ENCODE peak calls at places on chromosomes 3 and 15, in seven cellular contexts. F, K, U, R, D, V and X are unnamed samples. For H3K4me1, the result is how much of the 10 kb centered on the place peaks cover.

GRCh38 chr3:185337231-185337816 is 25.6 kb upstream of the MAP3K13 start:
- DNase-seq in F (no peak), K (no peak), U (no peak), R (no peak), D (no peak), V (no peak), X (no peak)

GRCh38 chr15:41870689-41871081 is 23.2 kb downstream of the SPTBN5 start:
- DNase-seq in F (no peak), K (no peak), U (no peak), R (no peak), D (no peak), V (no peak), X (no peak)

GRCh38 chr3:72625616-72626337 is 222.5 kb downstream of the SHQ1 start:
- DNase-seq in F (no peak), K (no peak), U (no peak), R (no peak), D (no peak), V (no peak), X (no peak)

GRCh38 chr15:61227269-61228024 is 1.7 kb downstream of the RORA start:
- DNase-seq in F (no peak), K (peak), U (no peak), R (peak), D (peak), V (no peak), X (no peak)

GRCh38 chr3:12484983-12485327 is 675 bp downstream of the TSEN2 start:
- DNase-seq in F (no peak), K (no peak), U (no peak), R (no peak), D (no peak), V (no peak), X (no peak)

GRCh38 chr3:185750702-185751101 is 74.1 kb downstream of the IGF2BP2 start:
- DNase-seq in F (no peak), K (no peak), U (no peak), R (no peak), D (no peak), V (no peak), X (no peak)

GRCh38 chr3:39146611-39147373 is 6.6 kb downstream of the CSRNP1 start:
- DNase-seq in F (peak), K (peak), U (peak), R (peak), D (peak), V (peak), X (peak)

GRCh38 chr15:59524331-59524731 is 86.3 kb downstream of the FAM81A start:
- DNase-seq in F (no peak), K (no peak), U (peak), R (no peak), D (no peak), V (no peak), X (no peak)

GRCh38 chr3:88003115-88003755 is 55.6 kb downstream of the CGGBP1 start:
- DNase-seq in F (no peak), K (no peak), U (no peak), R (no peak), D (no peak), V (no peak), X (no peak)

GRCh38 chr3:152650177-152650576 is 184.8 kb upstream of the P2RY1 start:
- DNase-seq in F (no peak), K (no peak), U (no peak), R (no peak), D (peak), V (no peak), X (no peak)

GRCh38 chr3:27195059-27195458 is 174.1 kb downstream of the NEK10 start:
- DNase-seq in F (no peak), K (no peak), U (no peak), R (no peak), D (no peak), V (no peak), X (no peak)

GRCh38 chr3:188672840-188673239 is 498.9 kb upstream of the TPRG1 start:
- DNase-seq in F (no peak), K (no peak), U (no peak), R (no peak), D (no peak), V (no peak), X (no peak)

GRCh38 chr3:14289590-14290453 is 111.2 kb downstream of the LSM3 start:
- DNase-seq in F (no peak), K (no peak), U (no peak), R (no peak), D (no peak), V (no peak), X (no peak)

GRCh38 chr15:65421360-65422215 is 1.2 kb downstream of the IGDCC4 start:
- DNase-seq in F (peak), K (peak), U (no peak), R (peak), D (peak), V (peak), X (no peak)

GRCh38 chr3:157130138-157130880 is 29.6 kb downstream of the CCNL1 start:
- DNase-seq in F (peak), K (no peak), U (peak), R (peak), D (peak), V (peak), X (peak)

GRCh38 chr3:189941679-189942078 is 179.0 kb downstream of the P3H2 start:
- DNase-seq in F (no peak), K (peak), U (no peak), R (no peak), D (no peak), V (no peak), X (no peak)

GRCh38 chr3:43366880-43367279 is 80.5 kb downstream of the SNRK start:
- DNase-seq in F (no peak), K (no peak), U (no peak), R (no peak), D (no peak), V (no peak), X (no peak)

GRCh38 chr3:109923431-109923830 is 586.1 kb upstream of the DPPA4 start:
- DNase-seq in F (no peak), K (no peak), U (no peak), R (no peak), D (no peak), V (no peak), X (no peak)

GRCh38 chr15:49282366-49282765 is 112.3 kb downstream of the GALK2 start:
- DNase-seq in F (no peak), K (no peak), U (no peak), R (no peak), D (no peak), V (no peak), X (no peak)

GRCh38 chr3:62445267-62445666 is 71.9 kb upstream of the FEZF2 start:
- DNase-seq in F (no peak), K (no peak), U (no peak), R (no peak), D (no peak), V (no peak), X (no peak)

GRCh38 chr3:168976969-168977368 is 686.5 kb downstream of the MECOM start:
- DNase-seq in F (no peak), K (no peak), U (no peak), R (no peak), D (no peak), V (no peak), X (no peak)

GRCh38 chr15:39409876-39410505 is 170.9 kb upstream of the THBS1 start:
- DNase-seq in F (no peak), K (no peak), U (no peak), R (no peak), D (no peak), V (no peak), X (no peak)

GRCh38 chr3:111619833-111620232 is 24.7 kb upstream of the ZBED2 start:
- DNase-seq in F (no peak), K (no peak), U (no peak), R (no peak), D (no peak), V (no peak), X (no peak)

GRCh38 chr3:66442254-66443249 is 58.3 kb downstream of the LRIG1 start:
- DNase-seq in F (no peak), K (peak), U (peak), R (peak), D (peak), V (peak), X (no peak)

GRCh38 chr3:145536461-145536860 is 624.5 kb downstream of the PLOD2 start:
- DNase-seq in F (no peak), K (no peak), U (no peak), R (no peak), D (no peak), V (no peak), X (no peak)

DNA sequence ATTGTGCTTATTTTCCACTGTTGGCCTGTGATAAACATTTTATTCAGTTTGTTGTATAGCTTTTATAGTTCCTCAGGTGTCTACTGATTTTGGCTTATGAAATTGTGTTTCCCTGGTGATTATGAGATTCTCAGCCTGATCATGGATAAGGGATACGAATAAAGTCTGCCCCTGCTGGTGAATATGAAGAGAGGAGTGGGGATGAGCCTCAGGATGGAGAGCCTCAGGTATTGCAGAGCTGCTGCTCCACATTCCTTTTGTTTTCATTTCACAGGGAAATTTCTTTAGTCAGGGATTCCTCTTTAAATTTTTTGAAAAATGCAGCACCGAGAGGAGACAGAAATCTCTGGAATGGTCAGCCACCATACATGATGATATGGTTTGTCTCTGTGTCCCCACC is 14.7 kb upstream of the RAB6B start:
- DNase-seq in F (no peak), K (no peak), U (no peak), R (no peak), D (no peak), V (no peak), X (no peak)
- TF ChIP-seq CTCF in F (no peak), K (no peak), U (no peak), R (no peak), D (no peak), V (no peak), X (no peak)

DNA sequence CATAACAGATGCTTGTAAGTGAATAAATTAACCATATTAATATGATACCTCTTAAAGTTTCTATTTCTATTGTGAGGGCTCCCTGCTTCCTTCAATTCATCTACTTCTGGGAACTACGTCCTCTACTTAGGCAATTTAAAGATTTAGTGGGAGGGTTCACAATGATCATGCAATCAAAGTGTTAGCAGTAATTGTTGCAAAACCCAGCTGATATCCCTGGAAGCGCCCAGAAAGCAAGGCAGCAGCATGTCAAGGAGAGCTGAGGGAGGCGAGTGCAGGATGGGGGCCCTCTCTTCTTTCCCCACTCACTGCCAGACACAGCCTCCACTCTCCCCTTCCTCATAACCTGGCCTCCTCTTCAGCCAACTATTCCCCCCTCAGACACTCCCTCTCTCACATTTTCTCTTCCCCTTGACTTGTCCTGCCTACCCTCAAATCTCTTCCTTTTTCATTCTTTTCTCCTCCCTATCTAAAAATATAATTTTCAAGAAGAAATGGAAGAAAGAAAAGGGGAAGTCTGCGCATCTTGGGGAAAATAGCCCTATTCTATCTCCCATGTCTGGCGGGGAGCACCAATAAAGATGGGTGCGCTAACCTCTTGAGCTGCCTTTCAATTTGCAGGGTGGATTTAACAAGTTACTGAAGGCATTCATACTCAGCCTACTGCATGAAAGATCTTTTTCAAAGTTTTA is 6.6 kb downstream of the TMEM212 start:
- DNase-seq in F (no peak), K (no peak), U (no peak), R (no peak), D (no peak), V (no peak), X (no peak)
- H3K4me1 ChIP-seq in F (under half), K (under half), U (under half), R (under half), D (under half), V (under half), X (under half)

GRCh38 chr15:89138999-89139612 is 50.9 kb downstream of the ABHD2 start:
- DNase-seq in F (no peak), K (no peak), U (no peak), R (no peak), D (no peak), V (no peak), X (no peak)
- H3K27ac ChIP-seq in F (no peak), K (peak), U (peak), R (peak), D (peak), V (peak), X (no peak)

DNA sequence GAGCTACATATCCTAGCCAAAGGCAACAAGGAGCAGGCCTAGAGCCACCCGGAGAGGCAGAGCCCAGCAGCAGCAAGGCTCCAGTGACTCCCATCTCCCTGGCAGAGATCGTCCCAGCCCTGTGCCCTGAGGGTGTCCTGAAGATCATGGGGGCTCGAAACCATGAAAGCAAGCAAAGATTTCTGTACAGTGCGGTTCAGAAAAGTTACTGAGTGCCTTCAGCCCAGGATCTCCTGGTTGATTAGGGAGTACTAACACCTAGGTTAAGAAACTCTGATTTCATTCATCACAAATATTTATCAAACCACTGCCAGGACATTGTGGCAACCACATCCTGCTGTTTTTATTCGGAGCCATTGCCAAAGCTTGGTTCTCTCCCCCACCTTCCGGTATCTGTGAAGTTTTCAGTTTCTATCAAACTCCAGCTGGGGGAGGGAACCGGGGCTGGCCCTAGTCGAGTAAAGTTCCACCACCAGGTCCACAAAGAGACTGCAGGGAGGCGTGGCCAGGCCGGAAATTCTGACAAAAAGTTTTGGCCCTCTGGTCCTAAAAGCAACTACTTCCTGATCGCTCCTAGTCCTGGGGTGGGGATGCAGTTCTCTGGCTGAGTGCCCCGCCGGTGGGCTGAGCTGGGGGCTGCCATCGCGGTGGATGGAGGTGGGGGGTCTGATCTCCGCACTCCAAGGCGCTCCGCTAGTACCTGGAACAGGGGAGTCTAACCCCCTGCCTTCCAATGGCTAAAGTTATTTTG is 1.2 kb downstream of the RAB43 start:
- DNase-seq in F (peak), K (peak), U (peak), R (peak), D (peak), V (peak), X (peak)
- TF ChIP-seq CTCF in F (peak), K (peak), U (peak), R (peak), D (peak), V (peak), X (peak)

DNA sequence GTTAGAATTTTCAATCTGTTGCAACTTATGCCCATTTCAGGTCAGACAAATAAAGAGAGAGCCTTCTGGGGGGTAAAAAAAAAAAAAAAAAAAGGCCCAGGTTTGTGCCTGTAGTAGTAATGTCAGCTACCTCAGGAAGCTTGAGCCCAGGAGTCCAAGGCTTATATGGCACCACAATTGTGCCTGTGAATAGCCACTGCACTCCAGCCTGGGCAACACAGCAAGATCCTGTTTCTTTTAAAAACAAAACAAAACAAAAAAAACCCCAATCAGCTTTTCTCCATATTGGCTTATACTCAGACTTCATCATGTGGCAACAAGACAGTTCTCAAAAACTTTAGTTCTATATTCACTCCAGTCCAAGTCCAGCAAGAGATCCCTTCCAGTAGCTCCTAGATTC is 8.4 kb upstream of the LRRFIP2 start:
- DNase-seq in F (no peak), K (no peak), U (no peak), R (no peak), D (no peak), V (no peak), X (no peak)
- H3K4me1 ChIP-seq in F (half or more), K (under half), U (under half), R (under half), D (under half), V (half or more), X (under half)

GRCh38 chr15:91018178-91018577 is 4.2 kb downstream of the VPS33B start:
- DNase-seq in F (no peak), K (no peak), U (no peak), R (no peak), D (no peak), V (no peak), X (no peak)
- H3K27ac ChIP-seq in F (no peak), K (no peak), U (no peak), R (no peak), D (no peak), V (no peak), X (no peak)

GRCh38 chr15:83977992-83978391 is 257.6 kb upstream of the GOLGA6L4 start:
- DNase-seq in F (no peak), K (peak), U (no peak), R (no peak), D (no peak), V (no peak), X (no peak)

GRCh38 chr15:83978588-83978987 is 257.0 kb upstream of the GOLGA6L4 start:
- DNase-seq in F (no peak), K (peak), U (no peak), R (no peak), D (no peak), V (no peak), X (no peak)

GRCh38 chr15:83971967-83972366 is 263.6 kb upstream of the GOLGA6L4 start:
- DNase-seq in F (no peak), K (no peak), U (no peak), R (no peak), D (no peak), V (no peak), X (no peak)

GRCh38 chr15:83970290-83970890 is 265.2 kb upstream of the GOLGA6L4 start:
- DNase-seq in F (no peak), K (no peak), U (no peak), R (no peak), D (no peak), V (peak), X (no peak)

DNA sequence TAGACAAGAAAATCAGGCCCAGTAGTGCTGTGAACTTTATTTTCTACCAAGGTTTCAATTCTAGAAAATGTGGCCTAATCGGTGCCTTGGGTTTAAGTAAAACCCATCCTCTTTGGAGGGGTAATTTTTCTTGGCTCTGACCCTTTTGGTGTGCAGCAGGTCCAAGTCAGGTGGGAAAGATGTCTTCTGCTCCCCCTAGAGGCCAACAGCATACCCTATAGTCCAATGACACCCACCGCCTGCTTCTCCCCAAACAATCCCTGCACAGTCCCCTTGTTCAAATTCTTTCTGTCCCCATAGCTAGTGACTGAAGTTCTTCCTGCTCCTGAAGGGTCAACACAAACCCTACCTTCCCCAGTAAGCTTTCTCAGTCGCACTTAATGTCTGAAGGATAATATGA is 261.8 kb upstream of the GOLGA6L4 start:
- DNase-seq in F (no peak), K (no peak), U (no peak), R (no peak), D (no peak), V (no peak), X (no peak)
- TF ChIP-seq CTCF in F (no peak), K (no peak), U (peak), R (peak), D (no peak), V (peak), X (no peak)

DNA sequence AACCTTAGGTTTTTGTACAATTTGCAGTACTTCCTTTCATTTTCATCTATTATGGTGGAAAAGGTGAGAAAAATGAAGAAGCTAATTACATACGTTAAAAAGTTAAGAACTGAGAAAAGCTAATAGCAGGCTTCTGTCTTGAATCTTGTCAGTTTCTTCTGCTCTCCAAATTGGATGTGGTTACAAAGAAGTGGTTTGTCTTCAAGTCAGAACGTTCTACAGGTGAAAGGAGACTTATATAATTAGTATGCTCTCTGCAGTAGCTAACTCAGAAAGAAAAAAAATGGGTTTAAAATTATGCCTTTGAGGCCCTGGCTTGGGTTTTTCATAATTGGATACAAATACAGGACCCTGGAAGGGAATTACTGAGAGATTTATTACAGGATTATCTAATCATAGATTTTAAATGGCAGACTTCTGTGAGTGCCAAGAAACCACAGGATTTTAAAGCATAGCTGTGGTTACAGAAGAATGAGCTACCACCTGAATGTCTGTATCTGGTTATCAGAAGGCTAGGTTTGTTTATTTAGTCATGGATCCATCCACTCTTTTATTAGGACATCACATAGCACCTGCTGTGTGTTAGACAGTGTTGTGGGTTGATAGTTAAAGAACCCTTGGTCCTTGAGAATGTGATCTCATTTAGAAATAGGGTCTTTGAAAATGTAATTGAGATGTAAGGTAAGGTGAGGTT is 528.1 kb upstream of the MCTP2 start:
- DNase-seq in F (no peak), K (no peak), U (no peak), R (no peak), D (no peak), V (no peak), X (no peak)
- H3K4me1 ChIP-seq in F (under half), K (under half), U (under half), R (under half), D (under half), V (under half), X (under half)